ENCODE peak calls at places on chromosomes 5 and 9, in seven cellular contexts. N, W, J, B, Y, A and R are unnamed samples.

GRCh38 chr9:83147487-83148149 is 84.7 kb upstream of the RASEF start:
- DNase-seq in N (no peak), W (no peak), J (no peak), B (no peak), Y (no peak), A (no peak), R (no peak)

GRCh38 chr5:143759368-143760136 is 52.4 kb upstream of the HMHB1 start:
- DNase-seq in N (no peak), W (no peak), J (no peak), B (peak), Y (no peak), A (no peak), R (no peak)

GRCh38 chr5:125719681-125720676 is 703.2 kb upstream of the GRAMD2B start:
- DNase-seq in N (no peak), W (no peak), J (no peak), B (no peak), Y (no peak), A (no peak), R (no peak)

GRCh38 chr5:14929293-14930065 is 57.9 kb upstream of the ANKH start:
- DNase-seq in N (no peak), W (no peak), J (no peak), B (no peak), Y (no peak), A (no peak), R (no peak)

GRCh38 chr9:114513050-114513951 is 8.0 kb upstream of the WHRN start:
- DNase-seq in N (no peak), W (no peak), J (no peak), B (no peak), Y (no peak), A (no peak), R (no peak)

GRCh38 chr9:132945186-132946130 is 1.0 kb upstream of the TSC1 start:
- DNase-seq in N (no peak), W (no peak), J (no peak), B (no peak), Y (no peak), A (no peak), R (no peak)

GRCh38 chr5:171533153-171533552 is 113.7 kb downstream of the FGF18 start:
- DNase-seq in N (no peak), W (no peak), J (no peak), B (no peak), Y (no peak), A (no peak), R (no peak)

GRCh38 chr5:161027763-161028162 is 175.8 kb upstream of the ATP10B start:
- DNase-seq in N (no peak), W (no peak), J (no peak), B (no peak), Y (no peak), A (no peak), R (no peak)

GRCh38 chr5:132296412-132297001 is 2.3 kb downstream of the SLC22A4 start:
- DNase-seq in N (no peak), W (no peak), J (no peak), B (peak), Y (no peak), A (no peak), R (no peak)

GRCh38 chr5:127072861-127073846 is at the start of gene C5orf63:
- DNase-seq in N (peak), W (no peak), J (no peak), B (peak), Y (peak), A (peak), R (no peak)

GRCh38 chr9:6842584-6842947 is 84.8 kb downstream of the KDM4C start:
- DNase-seq in N (no peak), W (no peak), J (no peak), B (peak), Y (no peak), A (no peak), R (no peak)

GRCh38 chr9:14530301-14530700 is 162.9 kb downstream of the ZDHHC21 start:
- DNase-seq in N (no peak), W (no peak), J (no peak), B (no peak), Y (no peak), A (no peak), R (no peak)

GRCh38 chr9:100641166-100641565 is 63.3 kb downstream of the CAVIN4 start:
- DNase-seq in N (no peak), W (no peak), J (no peak), B (no peak), Y (no peak), A (no peak), R (no peak)

GRCh38 chr5:123558762-123559433 is 46.9 kb downstream of the CSNK1G3 start:
- DNase-seq in N (no peak), W (no peak), J (no peak), B (no peak), Y (no peak), A (no peak), R (no peak)

GRCh38 chr5:103256178-103256577 is 2.4 kb upstream of the MACIR start:
- DNase-seq in N (peak), W (no peak), J (no peak), B (no peak), Y (no peak), A (no peak), R (no peak)
- TF ChIP-seq CTCF in N (peak), W (no peak), J (no peak), B (peak), Y (peak), A (no peak), R (peak)

GRCh38 chr5:79935992-79936643 is 54.9 kb downstream of the MTX3 start:
- DNase-seq in N (no peak), W (no peak), J (no peak), B (peak), Y (no peak), A (no peak), R (no peak)
- H3K4me3 ChIP-seq in N (no peak), W (no peak), J (no peak), B (no peak), Y (no peak), A (no peak), R (no peak)

GRCh38 chr9:109455391-109455790 is 42.7 kb downstream of the PTPN3 start:
- DNase-seq in N (no peak), W (no peak), J (no peak), B (no peak), Y (no peak), A (no peak), R (no peak)

GRCh38 chr9:109454041-109454440 is 44.1 kb downstream of the PTPN3 start:
- DNase-seq in N (no peak), W (no peak), J (no peak), B (no peak), Y (no peak), A (no peak), R (no peak)

GRCh38 chr9:109456811-109457210 is 41.3 kb downstream of the PTPN3 start:
- DNase-seq in N (no peak), W (no peak), J (no peak), B (no peak), Y (no peak), A (no peak), R (no peak)

GRCh38 chr9:109454601-109455155 is 43.4 kb downstream of the PTPN3 start:
- DNase-seq in N (no peak), W (no peak), J (no peak), B (no peak), Y (no peak), A (no peak), R (no peak)

GRCh38 chr9:109455861-109456260 is 42.2 kb downstream of the PTPN3 start:
- DNase-seq in N (no peak), W (no peak), J (no peak), B (no peak), Y (no peak), A (no peak), R (no peak)
- TF ChIP-seq CTCF in N (no peak), W (no peak), J (no peak), B (no peak), Y (peak), A (no peak), R (no peak)

GRCh38 chr9:10208691-10209069 is 404.1 kb downstream of the PTPRD start:
- DNase-seq in N (no peak), W (no peak), J (no peak), B (no peak), Y (no peak), A (no peak), R (no peak)
- H3K4me3 ChIP-seq in N (peak), W (no peak), J (no peak), B (no peak), Y (no peak), A (no peak), R (no peak)

GRCh38 chr5:142171270-142171669 is 62.7 kb downstream of the NDFIP1 start:
- DNase-seq in N (no peak), W (no peak), J (no peak), B (no peak), Y (no peak), A (no peak), R (no peak)
- TF ChIP-seq CTCF in N (no peak), W (no peak), J (no peak), B (no peak), Y (no peak), A (no peak), R (peak)

GRCh38 chr9:89234186-89234585 is 55.6 kb upstream of the SHC3 start:
- DNase-seq in N (no peak), W (no peak), J (no peak), B (no peak), Y (no peak), A (no peak), R (no peak)
- H3K4me3 ChIP-seq in N (peak), W (no peak), J (no peak), B (no peak), Y (no peak), A (no peak), R (peak)

GRCh38 chr5:100623719-100624118 is 88.5 kb downstream of the FAM174A start:
- DNase-seq in N (peak), W (no peak), J (no peak), B (peak), Y (no peak), A (no peak), R (no peak)
- TF ChIP-seq CTCF in N (peak), W (peak), J (no peak), B (peak), Y (peak), A (peak), R (peak)

GRCh38 chr9:95044731-95045508 is 272.6 kb downstream of the FANCC start:
- DNase-seq in N (peak), W (no peak), J (no peak), B (no peak), Y (no peak), A (no peak), R (no peak)
- H3K4me3 ChIP-seq in N (peak), W (no peak), J (no peak), B (no peak), Y (no peak), A (no peak), R (no peak)

DNA sequence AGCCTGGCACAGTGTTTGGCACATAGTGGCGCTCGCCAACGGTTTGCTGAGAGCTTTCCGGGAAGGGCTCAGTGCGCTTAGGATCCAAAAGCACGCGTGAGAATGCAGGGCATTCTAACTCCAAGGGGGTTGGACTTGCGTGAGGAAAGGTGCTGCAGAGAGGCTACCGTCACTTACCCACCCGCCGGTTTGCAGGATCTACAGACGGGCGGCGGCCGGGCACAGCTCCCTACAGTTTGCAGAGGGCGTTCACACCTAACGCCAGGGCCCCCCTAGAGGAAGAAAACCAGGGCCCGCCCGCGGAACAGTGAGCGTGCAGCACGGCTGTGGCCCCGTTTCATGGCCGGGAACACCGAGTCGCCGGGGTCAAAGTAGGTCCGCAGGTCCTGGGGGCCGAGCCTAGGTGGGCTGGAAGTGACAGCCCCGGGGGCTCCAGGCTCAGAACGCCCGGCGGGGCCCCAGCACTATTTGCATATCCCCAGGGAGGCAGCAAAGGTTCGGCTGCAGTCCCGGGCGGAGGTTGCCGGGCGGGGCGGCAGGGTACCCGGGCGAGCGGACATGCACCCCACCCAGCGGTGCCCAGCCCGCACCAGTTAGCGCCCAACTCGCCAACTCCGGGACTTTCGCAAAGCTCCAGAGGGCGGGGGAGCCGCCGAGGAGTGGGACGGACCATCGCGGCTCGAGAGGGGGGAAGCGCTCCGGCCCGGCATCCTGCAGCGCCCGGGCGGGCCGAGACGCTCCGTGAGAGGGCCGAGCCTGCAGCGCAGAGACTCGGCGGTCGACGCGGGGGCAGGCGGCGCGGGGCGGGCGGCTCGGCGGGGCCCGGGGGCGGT is 498 bp upstream of the GALNT10 start:
- DNase-seq in N (peak), W (no peak), J (peak), B (peak), Y (no peak), A (peak), R (no peak)
- TF ChIP-seq CTCF in N (peak), W (peak), J (no peak), B (peak), Y (peak), A (peak), R (peak)

DNA sequence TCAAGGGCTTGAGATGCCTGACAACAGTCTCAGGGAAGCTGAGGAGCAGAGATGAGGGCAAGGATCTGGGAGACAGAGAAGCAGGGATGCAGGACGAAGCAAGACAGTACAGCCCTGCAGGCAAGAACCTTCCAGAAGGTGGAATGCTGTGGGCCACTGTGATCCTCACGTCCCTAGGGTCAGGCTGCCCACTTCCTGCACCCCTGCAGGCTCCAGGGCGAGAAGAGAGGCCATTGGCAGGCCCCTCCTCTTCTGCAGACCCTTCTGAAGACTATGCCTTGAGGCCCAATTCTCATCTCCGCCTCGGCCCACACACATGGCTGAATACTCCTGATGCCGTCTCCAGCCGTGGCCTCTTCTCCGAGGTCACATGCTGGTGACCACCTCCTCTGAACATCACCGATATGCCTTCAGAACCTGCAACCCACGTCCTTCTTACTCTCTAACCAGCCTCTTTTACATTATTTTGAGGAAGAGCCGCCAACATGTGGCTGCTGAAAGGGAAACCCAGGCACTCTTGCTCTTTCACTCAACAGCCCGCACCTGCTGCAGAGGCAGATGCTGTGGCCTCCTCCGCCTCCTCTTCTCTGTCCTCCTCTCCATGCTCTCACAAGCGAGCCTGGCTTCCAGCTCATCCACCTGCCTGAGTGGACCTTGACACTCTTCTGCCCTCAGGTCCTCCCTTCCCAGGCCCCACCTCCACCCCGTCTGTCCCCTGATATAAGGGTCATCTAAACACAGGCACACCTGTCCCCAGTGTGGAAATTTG is 181.5 kb downstream of the IRX2 start:
- DNase-seq in N (no peak), W (no peak), J (no peak), B (no peak), Y (no peak), A (no peak), R (no peak)
- H3K4me3 ChIP-seq in N (no peak), W (no peak), J (no peak), B (no peak), Y (no peak), A (no peak), R (no peak)